ENCODE peak calls at places on chromosomes 13 and 19, in eight cellular contexts. One of them, this sample, is unnamed.

GRCh38 chr13:21549633-21550032 is 54.3 kb downstream of the MICU2 start:
- DNase-seq in left ventricle myocardium inferior: no peak
- DNase-seq in mucosa of descending colon: no peak
- DNase-seq in AG04449: no peak
- DNase-seq in endodermal cell: no peak
- DNase-seq in neural crest cell: no peak
- DNase-seq in cardiac muscle cell: no peak
- DNase-seq in nephron progenitor cell: no peak
- DNase-seq in this sample: no peak

GRCh38 chr13:110714798-110715394 is 1.4 kb downstream of the ING1 start:
- DNase-seq in left ventricle myocardium inferior: peak
- DNase-seq in mucosa of descending colon: peak
- DNase-seq in AG04449: no peak
- DNase-seq in endodermal cell: peak
- DNase-seq in neural crest cell: peak
- DNase-seq in cardiac muscle cell: peak
- DNase-seq in nephron progenitor cell: peak
- DNase-seq in this sample: peak

GRCh38 chr13:75226755-75227435 is 255.1 kb downstream of the TBC1D4 start:
- DNase-seq in left ventricle myocardium inferior: no peak
- DNase-seq in mucosa of descending colon: no peak
- DNase-seq in AG04449: peak
- DNase-seq in endodermal cell: no peak
- DNase-seq in neural crest cell: no peak
- DNase-seq in cardiac muscle cell: no peak
- DNase-seq in nephron progenitor cell: no peak
- DNase-seq in this sample: no peak

GRCh38 chr13:47983070-47983469 is 18.0 kb downstream of the SUCLA2 start:
- DNase-seq in left ventricle myocardium inferior: no peak
- DNase-seq in mucosa of descending colon: no peak
- DNase-seq in AG04449: no peak
- DNase-seq in endodermal cell: no peak
- DNase-seq in neural crest cell: no peak
- DNase-seq in cardiac muscle cell: no peak
- DNase-seq in nephron progenitor cell: no peak
- DNase-seq in this sample: no peak

GRCh38 chr13:32783067-32783466 is 196.8 kb downstream of the PDS5B start:
- DNase-seq in left ventricle myocardium inferior: no peak
- DNase-seq in mucosa of descending colon: no peak
- DNase-seq in AG04449: no peak
- DNase-seq in endodermal cell: no peak
- DNase-seq in neural crest cell: no peak
- DNase-seq in cardiac muscle cell: no peak
- DNase-seq in nephron progenitor cell: no peak
- DNase-seq in this sample: no peak

GRCh38 chr19:28350037-28350436 is 862.9 kb downstream of the UQCRFS1 start:
- DNase-seq in left ventricle myocardium inferior: no peak
- DNase-seq in mucosa of descending colon: no peak
- DNase-seq in AG04449: no peak
- DNase-seq in endodermal cell: no peak
- DNase-seq in neural crest cell: no peak
- DNase-seq in cardiac muscle cell: no peak
- DNase-seq in nephron progenitor cell: no peak
- DNase-seq in this sample: no peak

GRCh38 chr13:49026851-49027250 is 51.1 kb downstream of the FNDC3A start:
- DNase-seq in left ventricle myocardium inferior: no peak
- DNase-seq in mucosa of descending colon: no peak
- DNase-seq in AG04449: no peak
- DNase-seq in endodermal cell: no peak
- DNase-seq in neural crest cell: no peak
- DNase-seq in cardiac muscle cell: no peak
- DNase-seq in nephron progenitor cell: no peak
- DNase-seq in this sample: no peak

GRCh38 chr19:31546561-31546960 is 197.3 kb upstream of the TSHZ3 start:
- DNase-seq in left ventricle myocardium inferior: no peak
- DNase-seq in mucosa of descending colon: no peak
- DNase-seq in AG04449: no peak
- DNase-seq in endodermal cell: peak
- DNase-seq in neural crest cell: no peak
- DNase-seq in cardiac muscle cell: no peak
- DNase-seq in nephron progenitor cell: no peak
- DNase-seq in this sample: no peak

GRCh38 chr13:81171065-81171647 is 830.2 kb upstream of the SPRY2 start:
- DNase-seq in left ventricle myocardium inferior: no peak
- DNase-seq in mucosa of descending colon: no peak
- DNase-seq in AG04449: no peak
- DNase-seq in endodermal cell: no peak
- DNase-seq in neural crest cell: no peak
- DNase-seq in cardiac muscle cell: peak
- DNase-seq in nephron progenitor cell: no peak
- DNase-seq in this sample: no peak

GRCh38 chr19:41696402-41697197 is 8.5 kb upstream of the CEACAM7 start:
- DNase-seq in left ventricle myocardium inferior: no peak
- DNase-seq in mucosa of descending colon: peak
- DNase-seq in AG04449: no peak
- DNase-seq in endodermal cell: peak
- DNase-seq in neural crest cell: no peak
- DNase-seq in cardiac muscle cell: no peak
- DNase-seq in nephron progenitor cell: peak
- DNase-seq in this sample: no peak

GRCh38 chr19:1259873-1260748 is 9.0 kb upstream of the CIRBP start:
- DNase-seq in left ventricle myocardium inferior: no peak
- DNase-seq in mucosa of descending colon: peak
- DNase-seq in AG04449: no peak
- DNase-seq in endodermal cell: no peak
- DNase-seq in neural crest cell: no peak
- DNase-seq in cardiac muscle cell: no peak
- DNase-seq in nephron progenitor cell: peak
- DNase-seq in this sample: no peak

GRCh38 chr19:36114763-36115452 is at the start of gene POLR2I:
- DNase-seq in left ventricle myocardium inferior: peak
- DNase-seq in mucosa of descending colon: peak
- DNase-seq in AG04449: peak
- DNase-seq in endodermal cell: peak
- DNase-seq in neural crest cell: peak
- DNase-seq in cardiac muscle cell: peak
- DNase-seq in nephron progenitor cell: peak
- DNase-seq in this sample: peak

GRCh38 chr19:36115453-36116343 is at the start of gene TBCB:
- DNase-seq in left ventricle myocardium inferior: peak
- DNase-seq in mucosa of descending colon: peak
- DNase-seq in AG04449: no peak
- DNase-seq in endodermal cell: no peak
- DNase-seq in neural crest cell: no peak
- DNase-seq in cardiac muscle cell: peak
- DNase-seq in nephron progenitor cell: peak
- DNase-seq in this sample: peak

GRCh38 chr19:36112678-36113077 is 1.7 kb downstream of the OVOL3 start:
- DNase-seq in left ventricle myocardium inferior: no peak
- DNase-seq in mucosa of descending colon: no peak
- DNase-seq in AG04449: no peak
- DNase-seq in endodermal cell: no peak
- DNase-seq in neural crest cell: no peak
- DNase-seq in cardiac muscle cell: no peak
- DNase-seq in nephron progenitor cell: no peak
- DNase-seq in this sample: no peak

GRCh38 chr19:36113425-36113824 is 1.2 kb downstream of the POLR2I start:
- DNase-seq in left ventricle myocardium inferior: no peak
- DNase-seq in mucosa of descending colon: no peak
- DNase-seq in AG04449: no peak
- DNase-seq in endodermal cell: no peak
- DNase-seq in neural crest cell: no peak
- DNase-seq in cardiac muscle cell: no peak
- DNase-seq in nephron progenitor cell: no peak
- DNase-seq in this sample: no peak

DNA sequence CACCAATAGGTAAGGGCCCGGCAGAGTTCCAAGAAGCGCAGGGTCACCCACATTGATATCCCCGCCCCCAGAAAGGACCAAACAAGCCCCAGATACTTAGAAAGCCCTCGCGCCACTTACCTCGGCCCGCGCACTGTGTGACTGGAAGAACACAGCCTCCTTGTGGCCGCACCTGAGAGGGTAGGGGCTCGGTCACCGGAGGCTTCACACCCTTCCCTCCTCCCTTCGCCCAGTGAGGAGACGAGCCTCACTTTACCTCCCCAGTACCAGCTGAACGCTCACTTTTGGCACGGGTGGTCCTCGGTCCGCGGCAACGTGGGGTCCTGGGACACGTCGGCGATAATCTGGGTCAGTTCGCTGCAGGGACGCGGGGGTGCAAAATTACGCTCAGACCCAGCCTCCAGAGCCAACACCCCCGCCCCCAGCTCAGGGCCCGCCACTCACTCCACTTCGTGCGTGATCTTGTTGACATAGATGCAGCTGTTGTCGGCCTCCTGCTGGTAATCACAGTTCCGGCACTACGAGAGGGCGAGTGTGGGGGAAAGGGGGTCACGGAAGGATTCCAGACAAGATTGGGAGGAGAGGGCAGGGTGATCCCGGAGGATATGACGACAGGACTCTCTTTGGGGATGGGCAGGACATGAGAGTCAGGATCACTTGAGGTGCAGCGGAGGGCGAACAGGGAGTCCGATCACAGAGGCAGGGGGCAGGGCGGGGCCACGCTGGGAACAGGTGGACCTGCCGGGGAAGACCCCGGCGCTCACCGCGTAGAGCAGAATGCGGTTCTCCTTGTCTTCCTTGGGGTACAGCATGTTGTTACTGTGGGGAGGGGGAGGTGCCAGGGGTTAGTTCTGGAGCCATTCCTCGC is 546 bp downstream of the POLR2I start:
- DNase-seq in left ventricle myocardium inferior: no peak
- DNase-seq in mucosa of descending colon: peak
- DNase-seq in AG04449: no peak
- DNase-seq in endodermal cell: peak
- DNase-seq in neural crest cell: no peak
- DNase-seq in cardiac muscle cell: peak
- DNase-seq in nephron progenitor cell: peak
- DNase-seq in this sample: no peak
- TF ChIP-seq CTCF in left ventricle myocardium inferior: no peak
- TF ChIP-seq CTCF in mucosa of descending colon: peak
- TF ChIP-seq CTCF in AG04449: peak
- TF ChIP-seq CTCF in endodermal cell: peak
- TF ChIP-seq CTCF in neural crest cell: peak
- TF ChIP-seq CTCF in cardiac muscle cell: no peak
- TF ChIP-seq CTCF in nephron progenitor cell: no peak
- TF ChIP-seq CTCF in this sample: no peak

DNA sequence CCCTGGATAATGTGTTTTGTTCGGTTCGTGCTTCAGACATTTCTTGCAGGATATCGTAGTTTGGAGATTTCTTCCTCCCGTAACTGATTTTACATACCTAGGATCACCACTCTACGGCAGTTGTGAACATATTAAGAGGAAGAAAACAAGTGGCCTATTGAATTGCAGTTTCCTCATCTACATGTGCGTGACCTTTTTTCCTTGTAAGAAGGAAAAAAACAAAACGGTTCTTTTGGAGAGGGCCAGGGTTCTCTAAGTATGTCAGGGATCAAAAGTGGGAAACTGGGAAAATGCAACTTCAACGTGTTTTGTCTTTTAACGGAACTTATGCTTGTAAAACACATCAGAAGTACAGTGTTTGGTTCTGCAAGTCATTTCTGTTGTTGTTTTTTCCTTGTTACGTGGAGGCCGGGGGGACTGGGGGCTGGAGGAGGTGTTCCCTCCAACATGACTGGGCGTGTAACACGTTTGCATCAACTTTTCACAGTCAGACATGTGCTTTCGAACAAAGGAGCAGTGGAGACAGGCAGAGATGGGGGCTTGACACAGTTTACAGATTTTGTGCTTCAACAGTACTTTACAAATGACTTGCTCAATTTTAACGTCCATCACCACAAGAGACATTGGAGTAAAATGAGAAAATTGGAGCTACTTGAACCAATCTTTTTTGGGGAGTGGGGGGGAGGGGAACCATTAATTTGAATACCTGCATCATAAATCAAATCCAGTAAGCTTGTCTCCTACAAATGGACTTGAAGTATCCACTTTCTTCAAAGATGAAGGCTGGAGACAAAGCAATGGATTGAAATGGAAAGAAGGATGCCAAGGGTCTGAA is 3.8 kb downstream of the ZC3H4 start:
- DNase-seq in left ventricle myocardium inferior: no peak
- DNase-seq in mucosa of descending colon: peak
- DNase-seq in AG04449: no peak
- DNase-seq in endodermal cell: peak
- DNase-seq in neural crest cell: peak
- DNase-seq in cardiac muscle cell: no peak
- DNase-seq in nephron progenitor cell: no peak
- DNase-seq in this sample: no peak
- TF ChIP-seq CTCF in left ventricle myocardium inferior: no peak
- TF ChIP-seq CTCF in mucosa of descending colon: no peak
- TF ChIP-seq CTCF in AG04449: no peak
- TF ChIP-seq CTCF in endodermal cell: no peak
- TF ChIP-seq CTCF in neural crest cell: no peak
- TF ChIP-seq CTCF in cardiac muscle cell: no peak
- TF ChIP-seq CTCF in nephron progenitor cell: no peak
- TF ChIP-seq CTCF in this sample: no peak

DNA sequence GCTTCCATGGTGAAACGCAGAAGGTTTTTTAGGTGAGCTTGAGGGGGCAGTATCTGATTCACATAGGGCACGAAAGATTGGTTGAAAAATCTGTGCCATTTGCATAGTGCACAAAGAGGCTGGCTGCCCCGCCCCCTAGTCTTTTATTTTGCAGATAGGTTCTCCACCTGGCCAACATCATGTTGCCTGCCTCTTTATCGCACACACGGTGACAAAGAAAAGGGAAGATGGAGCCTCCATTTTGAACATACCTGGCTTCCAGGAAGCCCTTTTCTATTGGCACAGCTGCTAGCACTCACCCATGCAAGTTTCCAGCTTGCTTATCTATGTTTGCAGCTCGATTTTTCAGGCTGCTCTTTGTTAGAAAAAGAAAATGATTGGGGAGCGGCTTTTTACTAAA is 316.2 kb upstream of the KLHL1 start:
- DNase-seq in left ventricle myocardium inferior: no peak
- DNase-seq in mucosa of descending colon: no peak
- DNase-seq in AG04449: no peak
- DNase-seq in endodermal cell: peak
- DNase-seq in neural crest cell: no peak
- DNase-seq in cardiac muscle cell: no peak
- DNase-seq in nephron progenitor cell: no peak
- DNase-seq in this sample: no peak
- TF ChIP-seq CTCF in left ventricle myocardium inferior: no peak
- TF ChIP-seq CTCF in mucosa of descending colon: no peak
- TF ChIP-seq CTCF in AG04449: no peak
- TF ChIP-seq CTCF in endodermal cell: no peak
- TF ChIP-seq CTCF in neural crest cell: no peak
- TF ChIP-seq CTCF in cardiac muscle cell: no peak
- TF ChIP-seq CTCF in nephron progenitor cell: no peak
- TF ChIP-seq CTCF in this sample: no peak

GRCh38 chr13:29260684-29261083 is 334.8 kb downstream of the SLC7A1 start:
- DNase-seq in left ventricle myocardium inferior: no peak
- DNase-seq in mucosa of descending colon: no peak
- DNase-seq in AG04449: no peak
- DNase-seq in endodermal cell: no peak
- DNase-seq in neural crest cell: no peak
- DNase-seq in cardiac muscle cell: peak
- DNase-seq in nephron progenitor cell: no peak
- DNase-seq in this sample: no peak
- TF ChIP-seq CTCF in left ventricle myocardium inferior: peak
- TF ChIP-seq CTCF in mucosa of descending colon: no peak
- TF ChIP-seq CTCF in AG04449: no peak
- TF ChIP-seq CTCF in endodermal cell: peak
- TF ChIP-seq CTCF in neural crest cell: no peak
- TF ChIP-seq CTCF in cardiac muscle cell: no peak
- TF ChIP-seq CTCF in nephron progenitor cell: no peak
- TF ChIP-seq CTCF in this sample: no peak

GRCh38 chr19:3575260-3575741 is 2.6 kb downstream of the HMG20B start:
- DNase-seq in left ventricle myocardium inferior: no peak
- DNase-seq in mucosa of descending colon: peak
- DNase-seq in AG04449: no peak
- DNase-seq in endodermal cell: peak
- DNase-seq in neural crest cell: no peak
- DNase-seq in cardiac muscle cell: peak
- DNase-seq in nephron progenitor cell: peak
- DNase-seq in this sample: no peak
- TF ChIP-seq CTCF in left ventricle myocardium inferior: no peak
- TF ChIP-seq CTCF in mucosa of descending colon: no peak
- TF ChIP-seq CTCF in AG04449: peak
- TF ChIP-seq CTCF in endodermal cell: peak
- TF ChIP-seq CTCF in neural crest cell: peak
- TF ChIP-seq CTCF in cardiac muscle cell: peak
- TF ChIP-seq CTCF in nephron progenitor cell: no peak
- TF ChIP-seq CTCF in this sample: no peak